ENCODE peak calls at places on chromosome 13, in nine cellular contexts. S is non-pigmented ciliary epithelial cell; T is upper lobe of right lung; J is activated naive CD8-positive, alpha-beta T cell treated with anti-CD3 and anti-CD28 coated beads, Interleukin-2, amount 50 U/mL, for 24 hours; G is Peyer's patch; R is RPMI7951; X is stimulated activated CD8-positive, alpha-beta memory T cell treated with anti-CD3 and anti-CD28 coated beads, Interleukin-15, amount 100 ng/mL, for 4 hours; K is pulmonary artery endothelial cell; V is neural crest cell. W is an unnamed sample.

GRCh38 chr13:113357529-113357928 is 6.4 kb downstream of the GRTP1 start:
- DNase-seq in K (no peak), S (peak), X (no peak), T (no peak), V (no peak), G (no peak), J (no peak), R (no peak), W (no peak)

GRCh38 chr13:75704942-75705320 is 68.8 kb downstream of the LMO7 start:
- DNase-seq in X (no peak), J (no peak), T (peak), S (no peak), G (peak), R (peak), V (no peak), K (no peak), W (peak)

GRCh38 chr13:30112602-30113435 is 194.5 kb downstream of the KATNAL1 start:
- DNase-seq in R (peak), T (peak), X (peak), J (peak), K (peak), G (peak), S (peak), V (peak), W (peak)

GRCh38 chr13:24221007-24221406 is 60.5 kb downstream of the SPATA13 start:
- DNase-seq in K (no peak), G (no peak), R (no peak), X (no peak), J (no peak), S (no peak), T (no peak), V (no peak), W (no peak)

GRCh38 chr13:43377149-43377548 is 353.8 kb downstream of the DNAJC15 start:
- DNase-seq in J (no peak), R (peak), V (no peak), X (no peak), S (no peak), K (no peak), G (no peak), T (no peak), W (no peak)

GRCh38 chr13:40269086-40269485 is 397.4 kb downstream of the FOXO1 start:
- DNase-seq in X (no peak), G (no peak), R (no peak), V (no peak), S (no peak), K (no peak), J (no peak), T (no peak), W (no peak)

GRCh38 chr13:40664100-40665060 is 2.1 kb downstream of the FOXO1 start:
- DNase-seq in T (peak), V (peak), K (no peak), S (no peak), R (peak), J (peak), G (peak), X (peak), W (peak)

GRCh38 chr13:42990991-42991891 is 800 bp downstream of the EPSTI1 start:
- DNase-seq in V (no peak), K (no peak), G (no peak), S (no peak), R (no peak), T (no peak), X (no peak), J (no peak), W (no peak)

GRCh38 chr13:27481766-27482165 is 31.4 kb upstream of the MTIF3 start:
- DNase-seq in T (peak), X (no peak), G (peak), J (peak), S (no peak), R (peak), K (no peak), V (peak), W (no peak)

GRCh38 chr13:45518525-45519235 is 53.9 kb downstream of the COG3 start:
- DNase-seq in K (no peak), G (no peak), R (peak), T (no peak), V (no peak), J (no peak), X (no peak), S (no peak), W (no peak)

GRCh38 chr13:23990443-23990842 is 93.1 kb upstream of the C1QTNF9B start:
- DNase-seq in S (no peak), V (no peak), T (no peak), R (no peak), J (no peak), G (no peak), X (no peak), K (no peak), W (no peak)

GRCh38 chr13:103935117-103935516 is 868.9 kb upstream of the SLC10A2 start:
- DNase-seq in X (no peak), R (no peak), V (no peak), G (no peak), K (no peak), T (no peak), J (no peak), S (no peak), W (no peak)

GRCh38 chr13:32639502-32640105 is 53.4 kb downstream of the PDS5B start:
- DNase-seq in S (peak), X (peak), R (peak), K (peak), V (peak), T (no peak), J (peak), G (peak), W (peak)

GRCh38 chr13:23724196-23724970 is 154.2 kb downstream of the TNFRSF19 start:
- DNase-seq in T (no peak), X (no peak), K (no peak), S (no peak), R (no peak), J (no peak), V (no peak), G (no peak), W (no peak)

GRCh38 chr13:43364210-43365041 is 341.0 kb downstream of the DNAJC15 start:
- DNase-seq in J (no peak), S (no peak), R (peak), G (no peak), V (no peak), X (no peak), T (no peak), K (peak), W (no peak)